ENCODE peak calls at places on chromosomes 2 and 18, in four cellular contexts. One of them, this sample, is unnamed.

GRCh38 chr18:36132756-36133155 is 3.1 kb downstream of the ELP2 start:
- ATAC-seq in right cardiac atrium: no peak
- ATAC-seq in K562: no peak
- ATAC-seq in aorta: no peak
- ATAC-seq in this sample: no peak

GRCh38 chr2:217959723-217960122 is 43.1 kb downstream of the TNS1 start:
- ATAC-seq in right cardiac atrium: peak; percentile 20
- ATAC-seq in K562: no peak
- ATAC-seq in aorta: no peak
- ATAC-seq in this sample: no peak

GRCh38 chr2:212076456-212076855 is 462.1 kb downstream of the ERBB4 start:
- ATAC-seq in right cardiac atrium: no peak
- ATAC-seq in K562: no peak
- ATAC-seq in aorta: no peak
- ATAC-seq in this sample: no peak

GRCh38 chr18:2960983-2961696 is 51.8 kb downstream of the LPIN2 start:
- ATAC-seq in right cardiac atrium: peak; percentile 42
- ATAC-seq in K562: no peak
- ATAC-seq in aorta: peak; percentile 58
- ATAC-seq in this sample: no peak

GRCh38 chr2:11866358-11867335 is 120.2 kb downstream of the LPIN1 start:
- ATAC-seq in right cardiac atrium: no peak
- ATAC-seq in K562: no peak
- ATAC-seq in aorta: no peak
- ATAC-seq in this sample: no peak

GRCh38 chr2:206368484-206368883 is 74.8 kb upstream of the ADAM23 start:
- ATAC-seq in right cardiac atrium: peak; percentile 65
- ATAC-seq in K562: no peak
- ATAC-seq in aorta: no peak
- ATAC-seq in this sample: no peak

GRCh38 chr2:159614534-159615186 is 1.7 kb downstream of the BAZ2B start:
- ATAC-seq in right cardiac atrium: peak; percentile 3
- ATAC-seq in K562: peak; percentile 1
- ATAC-seq in aorta: peak; percentile 50
- ATAC-seq in this sample: peak; percentile 29

GRCh38 chr2:218046234-218046633 is 22.8 kb upstream of the RUFY4 start:
- ATAC-seq in right cardiac atrium: no peak
- ATAC-seq in K562: no peak
- ATAC-seq in aorta: no peak
- ATAC-seq in this sample: peak; percentile 39

GRCh38 chr2:175855794-175856453 is 146.1 kb downstream of the LNPK start:
- ATAC-seq in right cardiac atrium: peak; percentile 85
- ATAC-seq in K562: no peak
- ATAC-seq in aorta: peak; percentile 94
- ATAC-seq in this sample: peak; percentile 91

GRCh38 chr2:236959876-236960275 is 125.8 kb upstream of the COPS8 start:
- ATAC-seq in right cardiac atrium: peak; percentile 97
- ATAC-seq in K562: no peak
- ATAC-seq in aorta: peak; percentile 69
- ATAC-seq in this sample: peak; percentile 87

GRCh38 chr18:61742555-61743429 is 150.0 kb downstream of the RNF152 start:
- ATAC-seq in right cardiac atrium: peak; percentile 77
- ATAC-seq in K562: no peak
- ATAC-seq in aorta: peak; percentile 75
- ATAC-seq in this sample: peak; percentile 30

GRCh38 chr2:156476516-156477206 is 40.5 kb downstream of the GPD2 start:
- ATAC-seq in right cardiac atrium: no peak
- ATAC-seq in K562: no peak
- ATAC-seq in aorta: no peak
- ATAC-seq in this sample: no peak

GRCh38 chr2:170530284-170530745 is 184.8 kb upstream of the SP5 start:
- ATAC-seq in right cardiac atrium: peak; percentile 97
- ATAC-seq in K562: peak; percentile 59
- ATAC-seq in aorta: peak; percentile 80
- ATAC-seq in this sample: peak; percentile 79

GRCh38 chr2:182078988-182079602 is 93.4 kb downstream of the PPP1R1C start:
- ATAC-seq in right cardiac atrium: no peak
- ATAC-seq in K562: no peak
- ATAC-seq in aorta: no peak
- ATAC-seq in this sample: no peak

GRCh38 chr2:124664363-124664762 is 639.3 kb downstream of the CNTNAP5 start:
- ATAC-seq in right cardiac atrium: no peak
- ATAC-seq in K562: no peak
- ATAC-seq in aorta: no peak
- ATAC-seq in this sample: no peak

GRCh38 chr2:98153402-98153938 is 66.5 kb downstream of the VWA3B start:
- ATAC-seq in right cardiac atrium: no peak
- ATAC-seq in K562: no peak
- ATAC-seq in aorta: no peak
- ATAC-seq in this sample: no peak

GRCh38 chr2:202450785-202451184 is 74.7 kb downstream of the BMPR2 start:
- ATAC-seq in right cardiac atrium: peak; percentile 82
- ATAC-seq in K562: no peak
- ATAC-seq in aorta: peak; percentile 22
- ATAC-seq in this sample: no peak

GRCh38 chr2:97718051-97718882 is 4.9 kb downstream of the ZAP70 start:
- ATAC-seq in right cardiac atrium: no peak
- ATAC-seq in K562: peak; percentile 20
- ATAC-seq in aorta: peak; percentile 11
- ATAC-seq in this sample: no peak

GRCh38 chr18:5518899-5519371 is 24.9 kb downstream of the EPB41L3 start:
- ATAC-seq in right cardiac atrium: peak; percentile 65
- ATAC-seq in K562: no peak
- ATAC-seq in aorta: peak; percentile 33
- ATAC-seq in this sample: peak; percentile 65

GRCh38 chr2:165475270-165476004 is 5.9 kb downstream of the CSRNP3 start:
- ATAC-seq in right cardiac atrium: no peak
- ATAC-seq in K562: no peak
- ATAC-seq in aorta: no peak
- ATAC-seq in this sample: no peak

GRCh38 chr2:172234716-172235661 is 132.3 kb upstream of the DLX2 start:
- ATAC-seq in right cardiac atrium: peak; percentile 59
- ATAC-seq in K562: peak; percentile 40
- ATAC-seq in aorta: no peak
- ATAC-seq in this sample: no peak

GRCh38 chr2:168432565-168433186 is 23.4 kb upstream of the CERS6 start:
- ATAC-seq in right cardiac atrium: no peak
- ATAC-seq in K562: no peak
- ATAC-seq in aorta: no peak
- ATAC-seq in this sample: no peak

GRCh38 chr2:216351172-216351925 is 20.9 kb downstream of the MARCHF4 start:
- ATAC-seq in right cardiac atrium: no peak
- ATAC-seq in K562: no peak
- ATAC-seq in aorta: no peak
- ATAC-seq in this sample: no peak

GRCh38 chr2:197360744-197361156 is 50.2 kb upstream of the ANKRD44 start:
- ATAC-seq in right cardiac atrium: no peak
- ATAC-seq in K562: no peak
- ATAC-seq in aorta: no peak
- ATAC-seq in this sample: no peak

GRCh38 chr2:47304654-47305053 is 98.3 kb upstream of the MSH2 start:
- ATAC-seq in right cardiac atrium: no peak
- ATAC-seq in K562: no peak
- ATAC-seq in aorta: no peak
- ATAC-seq in this sample: no peak

GRCh38 chr2:189498205-189498604 is 56.9 kb downstream of the WDR75 start:
- ATAC-seq in right cardiac atrium: no peak
- ATAC-seq in K562: peak; percentile 77
- ATAC-seq in aorta: peak; percentile 66
- ATAC-seq in this sample: no peak

GRCh38 chr2:159658887-159659437 is 42.6 kb upstream of the BAZ2B start:
- ATAC-seq in right cardiac atrium: peak; percentile 61
- ATAC-seq in K562: no peak
- ATAC-seq in aorta: peak; percentile 66
- ATAC-seq in this sample: peak; percentile 83

GRCh38 chr18:53950545-53950944 is 273.9 kb downstream of the MBD2 start:
- ATAC-seq in right cardiac atrium: no peak
- ATAC-seq in K562: no peak
- ATAC-seq in aorta: no peak
- ATAC-seq in this sample: no peak

GRCh38 chr18:52152036-52152435 is 188.0 kb upstream of the DCC start:
- ATAC-seq in right cardiac atrium: no peak
- ATAC-seq in K562: no peak
- ATAC-seq in aorta: no peak
- ATAC-seq in this sample: no peak

GRCh38 chr2:84427235-84428138 is 31.6 kb downstream of the SUCLG1 start:
- ATAC-seq in right cardiac atrium: no peak
- ATAC-seq in K562: no peak
- ATAC-seq in aorta: no peak
- ATAC-seq in this sample: no peak

GRCh38 chr2:230160112-230160660 is 59.6 kb downstream of the SP110 start:
- ATAC-seq in right cardiac atrium: peak; percentile 78
- ATAC-seq in K562: peak; percentile 75
- ATAC-seq in aorta: peak; percentile 73
- ATAC-seq in this sample: no peak

GRCh38 chr2:204150695-204151240 is 214.2 kb downstream of the ICOS start:
- ATAC-seq in right cardiac atrium: no peak
- ATAC-seq in K562: no peak
- ATAC-seq in aorta: no peak
- ATAC-seq in this sample: no peak

GRCh38 chr18:250685-251084 is 17.2 kb downstream of the THOC1 start:
- ATAC-seq in right cardiac atrium: no peak
- ATAC-seq in K562: peak; percentile 49
- ATAC-seq in aorta: no peak
- ATAC-seq in this sample: no peak

DNA sequence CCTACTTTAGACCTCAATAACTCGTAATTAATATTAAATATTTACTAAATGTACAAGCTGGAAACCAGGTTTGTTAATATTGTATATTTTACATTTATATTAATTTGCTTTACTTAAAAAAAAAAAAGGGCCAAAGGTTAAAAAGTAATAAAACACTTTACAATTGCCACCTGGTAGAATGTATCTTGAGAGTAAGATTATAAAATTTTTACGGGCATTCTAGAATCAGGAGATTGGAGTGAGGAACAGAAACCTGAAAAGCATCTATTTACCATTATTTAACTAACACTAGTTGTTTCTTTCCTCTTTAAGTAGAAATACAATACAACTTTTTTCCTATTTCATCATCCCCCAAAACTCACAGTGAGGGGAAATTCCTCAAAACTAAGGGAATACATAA is 15.6 kb upstream of the STRN start:
- ATAC-seq in right cardiac atrium: no peak
- ATAC-seq in K562: no peak
- ATAC-seq in aorta: no peak
- ATAC-seq in this sample: no peak
- H3K4me1 ChIP-seq in right cardiac atrium: no peaks in the 10 kb centered on the region
- H3K4me1 ChIP-seq in K562: no peaks in the 10 kb centered on the region
- H3K4me1 ChIP-seq in aorta: no peaks in the 10 kb centered on the region
- H3K4me1 ChIP-seq in this sample: no peaks in the 10 kb centered on the region

GRCh38 chr2:106878206-106878605 is 7.8 kb downstream of the ST6GAL2 start:
- ATAC-seq in right cardiac atrium: no peak
- ATAC-seq in K562: no peak
- ATAC-seq in aorta: no peak
- ATAC-seq in this sample: no peak
- H3K4me1 ChIP-seq in right cardiac atrium: no peaks in the 10 kb centered on the region
- H3K4me1 ChIP-seq in K562: no peaks in the 10 kb centered on the region
- H3K4me1 ChIP-seq in aorta: peaks cover 6% of the 10 kb centered on the region
- H3K4me1 ChIP-seq in this sample: no peaks in the 10 kb centered on the region

GRCh38 chr2:25295654-25296053 is 46.1 kb downstream of the DNMT3A start:
- ATAC-seq in right cardiac atrium: no peak
- ATAC-seq in K562: no peak
- ATAC-seq in aorta: no peak
- ATAC-seq in this sample: no peak

GRCh38 chr2:25293145-25293544 is 48.6 kb downstream of the DNMT3A start:
- ATAC-seq in right cardiac atrium: no peak
- ATAC-seq in K562: no peak
- ATAC-seq in aorta: no peak
- ATAC-seq in this sample: no peak

GRCh38 chr2:25293958-25294513 is 47.7 kb downstream of the DNMT3A start:
- ATAC-seq in right cardiac atrium: no peak
- ATAC-seq in K562: no peak
- ATAC-seq in aorta: no peak
- ATAC-seq in this sample: no peak

GRCh38 chr2:25292408-25292807 is 49.3 kb downstream of the DNMT3A start:
- ATAC-seq in right cardiac atrium: no peak
- ATAC-seq in K562: no peak
- ATAC-seq in aorta: no peak
- ATAC-seq in this sample: no peak

DNA sequence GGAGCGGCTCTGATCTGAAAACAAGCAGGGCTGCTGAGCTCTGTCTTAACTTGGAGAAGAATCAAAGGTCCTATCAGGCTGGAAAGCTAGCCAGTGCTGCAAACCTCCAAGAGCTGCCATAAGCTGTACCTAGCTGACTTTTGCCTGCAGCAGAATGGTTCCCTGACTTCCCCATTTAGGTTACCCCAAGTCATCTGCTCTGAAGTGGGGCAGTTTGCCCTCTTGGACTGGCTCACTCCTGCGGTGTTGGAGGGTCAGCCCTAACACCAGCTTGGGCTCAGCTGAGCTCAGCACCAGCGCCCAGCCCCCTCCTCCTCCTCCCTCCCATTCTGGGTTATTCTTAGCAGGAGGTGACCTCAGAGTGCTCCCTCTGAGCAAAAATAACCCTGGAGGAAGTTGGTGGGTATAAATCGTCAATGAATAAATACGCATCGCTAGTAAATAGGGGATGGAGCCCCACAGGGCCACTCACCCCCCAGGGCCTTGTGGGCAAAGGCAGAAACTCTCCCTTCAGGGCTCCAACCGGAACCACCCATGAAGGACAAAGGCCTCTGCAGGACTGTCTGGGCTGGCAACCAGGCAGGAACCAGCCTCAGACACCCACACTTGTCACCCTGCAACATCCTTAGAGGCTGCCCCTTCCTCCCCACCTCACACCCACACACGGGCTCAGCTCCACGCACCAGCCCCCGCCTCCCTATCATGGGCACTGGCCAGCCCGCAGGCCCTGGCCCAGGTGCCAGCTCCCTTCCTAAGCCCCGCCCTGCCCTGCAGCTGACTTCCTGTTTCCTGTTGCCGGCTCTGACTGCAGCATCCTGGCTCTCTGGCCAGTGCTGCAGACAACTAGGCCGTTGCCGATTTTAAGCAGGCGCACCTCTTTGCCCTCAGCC is 46.9 kb downstream of the DNMT3A start:
- ATAC-seq in right cardiac atrium: peak; percentile 91
- ATAC-seq in K562: peak; percentile 53
- ATAC-seq in aorta: peak; percentile 89
- ATAC-seq in this sample: peak; percentile 77
- H3K4me1 ChIP-seq in right cardiac atrium: peaks cover 22% of the 10 kb centered on the region
- H3K4me1 ChIP-seq in K562: peaks cover 20% of the 10 kb centered on the region
- H3K4me1 ChIP-seq in aorta: no peaks in the 10 kb centered on the region
- H3K4me1 ChIP-seq in this sample: peaks cover 19% of the 10 kb centered on the region

GRCh38 chr18:63320041-63320689 is 596 bp upstream of the BCL2 start:
- ATAC-seq in right cardiac atrium: peak; percentile 83
- ATAC-seq in K562: peak; percentile 88
- ATAC-seq in aorta: peak; percentile 79
- ATAC-seq in this sample: peak; percentile 90

GRCh38 chr18:63319383-63320040 is at the start of gene BCL2:
- ATAC-seq in right cardiac atrium: peak; percentile 36
- ATAC-seq in K562: peak; percentile 68
- ATAC-seq in aorta: peak; percentile 53
- ATAC-seq in this sample: peak; percentile 45

GRCh38 chr18:63317982-63318881 is 1.3 kb downstream of the BCL2 start:
- ATAC-seq in right cardiac atrium: peak; percentile 4
- ATAC-seq in K562: no peak
- ATAC-seq in aorta: peak; percentile 58
- ATAC-seq in this sample: peak; percentile 27

GRCh38 chr18:63317556-63317946 is 2.0 kb downstream of the BCL2 start:
- ATAC-seq in right cardiac atrium: no peak
- ATAC-seq in K562: no peak
- ATAC-seq in aorta: no peak
- ATAC-seq in this sample: no peak

GRCh38 chr18:63318882-63319382 is 637 bp downstream of the BCL2 start:
- ATAC-seq in right cardiac atrium: no peak
- ATAC-seq in K562: no peak
- ATAC-seq in aorta: no peak
- ATAC-seq in this sample: no peak
- H3K4me1 ChIP-seq in right cardiac atrium: peaks cover 8% of the 10 kb centered on the region
- H3K4me1 ChIP-seq in K562: peaks cover 17% of the 10 kb centered on the region
- H3K4me1 ChIP-seq in aorta: peaks cover 4% of the 10 kb centered on the region
- H3K4me1 ChIP-seq in this sample: no peaks in the 10 kb centered on the region

This sample was measured in gastroesophageal sphincter.